ENCODE peak calls at places on chromosomes 6 and 20, in five cellular contexts. One of them, this sample, is unnamed.

GRCh38 chr6:34340394-34340793 is 52.1 kb downstream of the NUDT3 start:
- DNase-seq in MCF 10A: no peak
- DNase-seq in RWPE1: no peak
- DNase-seq in CD14-positive monocyte: no peak
- DNase-seq in NB4: no peak
- DNase-seq in this sample: no peak

GRCh38 chr20:47356526-47357295 is at the start of gene ZMYND8:
- DNase-seq in CD14-positive monocyte: peak
- DNase-seq in RWPE1: peak
- DNase-seq in NB4: peak
- DNase-seq in MCF 10A: peak
- DNase-seq in this sample: no peak

GRCh38 chr20:9930142-9930541 is 91.3 kb upstream of the PAK5 start:
- DNase-seq in MCF 10A: no peak
- DNase-seq in CD14-positive monocyte: no peak
- DNase-seq in RWPE1: no peak
- DNase-seq in NB4: no peak
- DNase-seq in this sample: no peak

GRCh38 chr6:34305982-34306702 is 57.3 kb upstream of the SMIM29 start:
- DNase-seq in MCF 10A: no peak
- DNase-seq in CD14-positive monocyte: no peak
- DNase-seq in RWPE1: no peak
- DNase-seq in NB4: no peak
- DNase-seq in this sample: no peak

GRCh38 chr6:9272671-9273070 is 837.3 kb upstream of the SLC35B3 start:
- DNase-seq in NB4: no peak
- DNase-seq in RWPE1: no peak
- DNase-seq in CD14-positive monocyte: no peak
- DNase-seq in MCF 10A: no peak
- DNase-seq in this sample: no peak

GRCh38 chr20:24211972-24212371 is 223.4 kb upstream of the GGTLC1 start:
- DNase-seq in MCF 10A: no peak
- DNase-seq in NB4: no peak
- DNase-seq in RWPE1: no peak
- DNase-seq in CD14-positive monocyte: no peak
- DNase-seq in this sample: no peak

GRCh38 chr6:106516629-106517028 is 112.7 kb downstream of the RTN4IP1 start:
- DNase-seq in MCF 10A: no peak
- DNase-seq in NB4: peak
- DNase-seq in CD14-positive monocyte: no peak
- DNase-seq in RWPE1: no peak
- DNase-seq in this sample: no peak

GRCh38 chr6:153553627-153554026 is 422.5 kb upstream of the RGS17 start:
- DNase-seq in MCF 10A: peak
- DNase-seq in NB4: peak
- DNase-seq in CD14-positive monocyte: no peak
- DNase-seq in RWPE1: no peak
- DNase-seq in this sample: no peak

GRCh38 chr6:21354805-21355238 is 238.7 kb upstream of the SOX4 start:
- DNase-seq in MCF 10A: no peak
- DNase-seq in CD14-positive monocyte: no peak
- DNase-seq in NB4: no peak
- DNase-seq in RWPE1: no peak
- DNase-seq in this sample: no peak

GRCh38 chr6:128069180-128069579 is 168.3 kb upstream of the THEMIS start:
- DNase-seq in NB4: no peak
- DNase-seq in MCF 10A: no peak
- DNase-seq in CD14-positive monocyte: no peak
- DNase-seq in RWPE1: no peak
- DNase-seq in this sample: no peak

GRCh38 chr6:113526553-113526952 is 330.6 kb upstream of the MARCKS start:
- DNase-seq in CD14-positive monocyte: no peak
- DNase-seq in NB4: no peak
- DNase-seq in MCF 10A: peak
- DNase-seq in RWPE1: peak
- DNase-seq in this sample: no peak

GRCh38 chr6:146700078-146700686 is 101.4 kb downstream of the ADGB start:
- DNase-seq in MCF 10A: peak
- DNase-seq in NB4: peak
- DNase-seq in RWPE1: peak
- DNase-seq in CD14-positive monocyte: peak
- DNase-seq in this sample: no peak

GRCh38 chr6:36117639-36118549 is 12.4 kb upstream of the MAPK13 start:
- DNase-seq in MCF 10A: no peak
- DNase-seq in CD14-positive monocyte: no peak
- DNase-seq in NB4: no peak
- DNase-seq in RWPE1: no peak
- DNase-seq in this sample: no peak

GRCh38 chr20:2872304-2873009 is 824 bp upstream of the PTPRA start:
- DNase-seq in NB4: peak
- DNase-seq in RWPE1: peak
- DNase-seq in CD14-positive monocyte: no peak
- DNase-seq in MCF 10A: peak
- DNase-seq in this sample: no peak

GRCh38 chr6:26097268-26097875 is 10.1 kb downstream of the HFE start:
- DNase-seq in MCF 10A: peak
- DNase-seq in NB4: peak
- DNase-seq in RWPE1: peak
- DNase-seq in CD14-positive monocyte: no peak
- DNase-seq in this sample: no peak

GRCh38 chr6:144816936-144817335 is 531.8 kb downstream of the UTRN start:
- DNase-seq in MCF 10A: no peak
- DNase-seq in CD14-positive monocyte: no peak
- DNase-seq in NB4: no peak
- DNase-seq in RWPE1: no peak
- DNase-seq in this sample: no peak

GRCh38 chr6:117483004-117483644 is 650 bp downstream of the DCBLD1 start:
- DNase-seq in MCF 10A: peak
- DNase-seq in CD14-positive monocyte: no peak
- DNase-seq in RWPE1: peak
- DNase-seq in NB4: peak
- DNase-seq in this sample: no peak

GRCh38 chr6:52389626-52390360 is 27.8 kb downstream of the PAQR8 start:
- DNase-seq in MCF 10A: peak
- DNase-seq in NB4: peak
- DNase-seq in CD14-positive monocyte: no peak
- DNase-seq in RWPE1: peak
- DNase-seq in this sample: no peak

GRCh38 chr6:118810420-118811027 is 83.4 kb upstream of the ASF1A start:
- DNase-seq in CD14-positive monocyte: no peak
- DNase-seq in RWPE1: no peak
- DNase-seq in NB4: peak
- DNase-seq in MCF 10A: no peak
- DNase-seq in this sample: no peak

GRCh38 chr6:6650839-6651238 is 62.3 kb downstream of the LY86 start:
- DNase-seq in CD14-positive monocyte: no peak
- DNase-seq in RWPE1: no peak
- DNase-seq in MCF 10A: no peak
- DNase-seq in NB4: no peak
- DNase-seq in this sample: no peak

GRCh38 chr6:19690676-19691075 is 146.5 kb upstream of the ID4 start:
- DNase-seq in MCF 10A: no peak
- DNase-seq in NB4: no peak
- DNase-seq in CD14-positive monocyte: no peak
- DNase-seq in RWPE1: no peak
- DNase-seq in this sample: no peak

GRCh38 chr6:160742090-160742489 is 40.0 kb downstream of the PLG start:
- DNase-seq in NB4: no peak
- DNase-seq in CD14-positive monocyte: no peak
- DNase-seq in RWPE1: no peak
- DNase-seq in MCF 10A: no peak
- DNase-seq in this sample: no peak

GRCh38 chr6:4355241-4355640 is 219.9 kb upstream of the ECI2 start:
- DNase-seq in CD14-positive monocyte: no peak
- DNase-seq in RWPE1: peak
- DNase-seq in NB4: no peak
- DNase-seq in MCF 10A: peak
- DNase-seq in this sample: no peak

GRCh38 chr6:46741482-46741881 is 5.3 kb upstream of the ANKRD66 start:
- DNase-seq in MCF 10A: no peak
- DNase-seq in CD14-positive monocyte: no peak
- DNase-seq in RWPE1: no peak
- DNase-seq in NB4: no peak
- DNase-seq in this sample: no peak

GRCh38 chr6:46014511-46015118 is 1.0 kb downstream of the CLIC5 start:
- DNase-seq in RWPE1: no peak
- DNase-seq in CD14-positive monocyte: no peak
- DNase-seq in NB4: peak
- DNase-seq in MCF 10A: no peak
- DNase-seq in this sample: no peak

GRCh38 chr20:57003012-57003411 is 263.4 kb downstream of the BMP7 start:
- DNase-seq in NB4: no peak
- DNase-seq in RWPE1: no peak
- DNase-seq in MCF 10A: no peak
- DNase-seq in CD14-positive monocyte: no peak
- DNase-seq in this sample: no peak

GRCh38 chr6:141848029-141848890 is 284.5 kb upstream of the GJE1 start:
- DNase-seq in MCF 10A: no peak
- DNase-seq in RWPE1: no peak
- DNase-seq in NB4: no peak
- DNase-seq in CD14-positive monocyte: no peak
- DNase-seq in this sample: no peak

GRCh38 chr20:58145506-58146080 is 82.9 kb downstream of the ANKRD60 start:
- DNase-seq in MCF 10A: no peak
- DNase-seq in RWPE1: no peak
- DNase-seq in CD14-positive monocyte: no peak
- DNase-seq in NB4: no peak
- DNase-seq in this sample: no peak

GRCh38 chr6:98992494-98992893 is 44.7 kb upstream of the FBXL4 start:
- DNase-seq in RWPE1: no peak
- DNase-seq in MCF 10A: no peak
- DNase-seq in NB4: no peak
- DNase-seq in CD14-positive monocyte: no peak
- DNase-seq in this sample: no peak

GRCh38 chr6:3228046-3228671 is 706 bp upstream of the TUBB2B start:
- DNase-seq in CD14-positive monocyte: no peak
- DNase-seq in MCF 10A: no peak
- DNase-seq in RWPE1: no peak
- DNase-seq in NB4: no peak
- DNase-seq in this sample: no peak

GRCh38 chr6:130575971-130576370 is 210.2 kb downstream of the TMEM200A start:
- DNase-seq in NB4: peak
- DNase-seq in MCF 10A: no peak
- DNase-seq in RWPE1: no peak
- DNase-seq in CD14-positive monocyte: no peak
- DNase-seq in this sample: no peak

GRCh38 chr20:7723284-7723683 is 217.0 kb downstream of the HAO1 start:
- DNase-seq in MCF 10A: peak
- DNase-seq in CD14-positive monocyte: no peak
- DNase-seq in NB4: no peak
- DNase-seq in RWPE1: peak
- DNase-seq in this sample: no peak

GRCh38 chr6:102390541-102390940 is 997.0 kb downstream of the GRIK2 start:
- DNase-seq in RWPE1: no peak
- DNase-seq in CD14-positive monocyte: no peak
- DNase-seq in NB4: peak
- DNase-seq in MCF 10A: no peak
- DNase-seq in this sample: no peak

GRCh38 chr20:3784863-3785239 is 1.7 kb downstream of the CENPB start:
- DNase-seq in CD14-positive monocyte: no peak
- DNase-seq in RWPE1: no peak
- DNase-seq in MCF 10A: no peak
- DNase-seq in NB4: no peak
- DNase-seq in this sample: no peak

GRCh38 chr20:25214824-25215223 is 19.3 kb downstream of the ENTPD6 start:
- DNase-seq in MCF 10A: no peak
- DNase-seq in RWPE1: no peak
- DNase-seq in CD14-positive monocyte: no peak
- DNase-seq in NB4: no peak
- DNase-seq in this sample: no peak

GRCh38 chr6:116190550-116190949 is 63.3 kb downstream of the TSPYL4 start:
- DNase-seq in NB4: no peak
- DNase-seq in RWPE1: no peak
- DNase-seq in CD14-positive monocyte: no peak
- DNase-seq in MCF 10A: no peak
- DNase-seq in this sample: no peak
- TF ChIP-seq CTCF in NB4: no peak
- TF ChIP-seq CTCF in RWPE1: no peak
- TF ChIP-seq CTCF in CD14-positive monocyte: no peak
- TF ChIP-seq CTCF in MCF 10A: no peak
- TF ChIP-seq CTCF in this sample: no peak

DNA sequence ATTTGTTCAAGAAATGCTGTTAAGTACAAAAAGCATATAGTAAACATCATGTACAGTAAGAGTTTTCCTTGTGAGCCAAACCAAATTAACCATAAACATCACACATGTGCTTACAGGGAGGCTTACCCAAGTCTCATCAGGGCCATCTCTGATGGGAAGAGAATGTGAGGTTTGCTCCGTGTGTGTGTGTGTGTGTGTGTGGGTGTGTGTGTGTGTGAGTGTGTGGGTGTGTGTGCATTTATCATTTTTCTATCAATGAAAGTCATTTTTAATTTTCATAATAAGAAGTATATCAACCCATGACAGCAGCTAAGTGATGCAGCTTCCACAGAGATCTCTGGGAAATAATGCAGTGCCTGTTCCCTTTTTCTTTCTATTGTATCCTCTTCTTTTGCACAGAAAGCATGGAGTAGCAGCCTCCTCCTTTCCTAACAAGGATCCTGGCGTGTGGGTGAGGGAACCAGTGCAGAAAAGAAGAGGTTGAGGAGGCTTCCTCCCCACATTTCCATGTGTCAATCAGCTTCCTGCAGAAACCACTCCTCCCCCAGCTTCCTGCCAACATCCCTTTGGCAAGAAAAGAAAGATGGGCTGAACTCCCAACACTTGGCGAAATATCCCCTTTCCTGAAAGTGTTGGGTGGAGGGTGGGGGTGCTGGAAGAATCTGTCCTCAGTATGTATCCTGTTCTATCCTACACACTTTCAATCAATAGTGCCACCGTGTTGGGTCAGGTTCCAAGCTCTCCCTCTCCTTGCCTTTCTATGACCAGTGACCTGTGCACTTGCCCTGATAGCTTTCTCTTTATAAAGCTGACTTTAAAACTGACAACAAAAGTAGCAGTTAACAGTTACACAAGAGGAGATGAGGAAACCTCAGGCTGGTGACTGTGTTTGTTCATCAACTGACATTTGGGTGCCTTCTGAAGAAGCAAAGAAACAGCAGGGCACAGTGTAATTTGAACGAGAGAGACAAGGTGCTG is 251.8 kb upstream of the CITED2 start:
- DNase-seq in NB4: peak
- DNase-seq in RWPE1: no peak
- DNase-seq in CD14-positive monocyte: no peak
- DNase-seq in MCF 10A: peak
- DNase-seq in this sample: no peak
- TF ChIP-seq CTCF in NB4: no peak
- TF ChIP-seq CTCF in RWPE1: no peak
- TF ChIP-seq CTCF in CD14-positive monocyte: no peak
- TF ChIP-seq CTCF in MCF 10A: no peak
- TF ChIP-seq CTCF in this sample: no peak

GRCh38 chr6:166862287-166862977 is 93.9 kb downstream of the RNASET2 start:
- DNase-seq in CD14-positive monocyte: no peak
- DNase-seq in MCF 10A: no peak
- DNase-seq in RWPE1: no peak
- DNase-seq in NB4: no peak
- DNase-seq in this sample: no peak
- TF ChIP-seq CTCF in CD14-positive monocyte: no peak
- TF ChIP-seq CTCF in MCF 10A: no peak
- TF ChIP-seq CTCF in RWPE1: no peak
- TF ChIP-seq CTCF in NB4: no peak
- TF ChIP-seq CTCF in this sample: peak

GRCh38 chr6:55174211-55175013 is at the start of gene HCRTR2:
- DNase-seq in MCF 10A: no peak
- DNase-seq in NB4: no peak
- DNase-seq in CD14-positive monocyte: no peak
- DNase-seq in RWPE1: no peak
- DNase-seq in this sample: peak
- TF ChIP-seq CTCF in MCF 10A: no peak
- TF ChIP-seq CTCF in NB4: no peak
- TF ChIP-seq CTCF in CD14-positive monocyte: no peak
- TF ChIP-seq CTCF in RWPE1: no peak
- TF ChIP-seq CTCF in this sample: no peak

This sample was measured in chondrocyte.